ENCODE peak calls at places on chromosome 13, in four cellular contexts. X, Y, B and S are unnamed samples.

GRCh38 chr13:77565635-77566034 is 30.1 kb downstream of the SCEL start:
- DNase-seq in X (peak; percentile 34), Y (no peak), B (no peak), S (no peak)

GRCh38 chr13:36251528-36251927 is 37.2 kb upstream of the SOHLH2 start:
- DNase-seq in X (no peak), Y (no peak), B (no peak), S (no peak)

GRCh38 chr13:27918041-27918917 is 1.5 kb upstream of the PDX1 start:
- DNase-seq in X (no peak), Y (no peak), B (no peak), S (no peak)

GRCh38 chr13:39038569-39038898 is 278 bp downstream of the NHLRC3 start:
- DNase-seq in X (peak; percentile 44), Y (no peak), B (no peak), S (peak; percentile 64)

GRCh38 chr13:36356058-36356457 is 9.9 kb upstream of the SPART start:
- DNase-seq in X (no peak), Y (no peak), B (no peak), S (no peak)

GRCh38 chr13:29886446-29886845 is 36.0 kb upstream of the UBL3 start:
- DNase-seq in X (no peak), Y (no peak), B (no peak), S (no peak)

GRCh38 chr13:94323746-94324408 is 155.6 kb downstream of the DCT start:
- DNase-seq in X (no peak), Y (peak; percentile 35), B (no peak), S (no peak)

GRCh38 chr13:85798999-85799646 is at the start of gene SLITRK6:
- DNase-seq in X (peak; percentile 73), Y (no peak), B (no peak), S (no peak)

GRCh38 chr13:114167885-114168284 is 11.2 kb upstream of the CFAP97D2 start:
- DNase-seq in X (no peak), Y (no peak), B (no peak), S (no peak)

GRCh38 chr13:59951011-59951410 is 212.7 kb downstream of the DIAPH3 start:
- DNase-seq in X (no peak), Y (no peak), B (no peak), S (no peak)

GRCh38 chr13:108915095-108915633 is 285.8 kb downstream of the MYO16 start:
- DNase-seq in X (peak; percentile 35), Y (no peak), B (no peak), S (no peak)

GRCh38 chr13:34028496-34029442 is 210.8 kb downstream of the RFC3 start:
- DNase-seq in X (no peak), Y (no peak), B (no peak), S (no peak)

GRCh38 chr13:27487776-27488175 is 37.4 kb upstream of the MTIF3 start:
- DNase-seq in X (no peak), Y (no peak), B (no peak), S (no peak)

GRCh38 chr13:98515804-98516465 is 61.0 kb downstream of the STK24 start:
- DNase-seq in X (no peak), Y (no peak), B (no peak), S (no peak)

GRCh38 chr13:51734786-51735185 is 69.2 kb downstream of the DHRS12 start:
- DNase-seq in X (no peak), Y (no peak), B (no peak), S (no peak)

GRCh38 chr13:108225440-108225839 is 7.2 kb downstream of the ABHD13 start:
- DNase-seq in X (no peak), Y (no peak), B (no peak), S (no peak)

GRCh38 chr13:60857698-60858097 is 460.7 kb downstream of the TDRD3 start:
- DNase-seq in X (no peak), Y (no peak), B (no peak), S (no peak)

GRCh38 chr13:27375686-27376326 is 48.6 kb upstream of the GTF3A start:
- DNase-seq in X (peak; percentile 41), Y (no peak), B (peak; percentile 69), S (no peak)

GRCh38 chr13:38577048-38577447 is 109.8 kb upstream of the FREM2 start:
- DNase-seq in X (no peak), Y (no peak), B (no peak), S (no peak)

GRCh38 chr13:26914624-26915023 is 154.0 kb upstream of the GPR12 start:
- DNase-seq in X (peak; percentile 27), Y (peak; percentile 81), B (no peak), S (no peak)

GRCh38 chr13:44575741-44576395 is at the start of gene TSC22D1:
- DNase-seq in X (peak; percentile 21), Y (peak; percentile 57), B (peak; percentile 73), S (peak; percentile 65)

GRCh38 chr13:22665531-22665930 is 515.2 kb upstream of the SGCG start:
- DNase-seq in X (peak; percentile 73), Y (no peak), B (no peak), S (no peak)

GRCh38 chr13:66994097-66994496 is 236.0 kb downstream of the PCDH9 start:
- DNase-seq in X (no peak), Y (no peak), B (peak; percentile 70), S (peak; percentile 79)

GRCh38 chr13:110978390-110978789 is 63.5 kb upstream of the ANKRD10 start:
- DNase-seq in X (no peak), Y (no peak), B (no peak), S (no peak)

GRCh38 chr13:42957881-42958280 is 34.2 kb downstream of the EPSTI1 start:
- DNase-seq in X (no peak), Y (no peak), B (no peak), S (no peak)

GRCh38 chr13:42706286-42706685 is 75.1 kb upstream of the FAM216B start:
- DNase-seq in X (no peak), Y (no peak), B (no peak), S (no peak)